ENCODE peak calls at places on chromosomes 2 and 18, in nine cellular contexts. Q is stimulated activated CD8-positive, alpha-beta memory T cell treated with anti-CD3 and anti-CD28 coated beads, Interleukin-7, amount 100 ng/mL, for 4 hours; T is skeletal muscle cell; O is stimulated activated CD4-positive, alpha-beta T cell treated with anti-CD3 and anti-CD28 coated beads, Interleukin-1b, Interleukin-23, amount 100 ng/mL, for 24 hours; I is CD8-positive, alpha-beta memory T cell; J is naive B cell; C is H4; L is HS-5; Z is endodermal cell. A is an unnamed sample.

GRCh38 chr2:101383016-101383541 is 4.2 kb downstream of the CREG2 start:
- DNase-seq in Q (no peak), T (no peak), O (no peak), I (no peak), J (no peak), C (no peak), L (no peak), Z (no peak), A (no peak)

GRCh38 chr18:8792688-8793316 is 87.4 kb downstream of the MTCL1 start:
- DNase-seq in Q (no peak), T (no peak), O (no peak), I (no peak), J (no peak), C (no peak), L (no peak), Z (no peak), A (no peak)

GRCh38 chr18:9428301-9428706 is 47.0 kb upstream of the RALBP1 start:
- DNase-seq in Q (no peak), T (no peak), O (no peak), I (no peak), J (no peak), C (no peak), L (no peak), Z (no peak), A (no peak)

GRCh38 chr18:78973357-78974083 is 6.1 kb upstream of the SALL3 start:
- DNase-seq in Q (no peak), T (no peak), O (no peak), I (no peak), J (no peak), C (no peak), L (no peak), Z (peak), A (no peak)

GRCh38 chr2:197838036-197838435 is 33.6 kb downstream of the PLCL1 start:
- DNase-seq in Q (no peak), T (peak), O (no peak), I (no peak), J (no peak), C (peak), L (no peak), Z (no peak), A (no peak)

GRCh38 chr18:58292675-58293074 is 248.6 kb downstream of the NEDD4L start:
- DNase-seq in Q (no peak), T (no peak), O (no peak), I (no peak), J (no peak), C (no peak), L (no peak), Z (no peak), A (no peak)

GRCh38 chr2:237692601-237693079 is 65.3 kb downstream of the LRRFIP1 start:
- DNase-seq in Q (no peak), T (no peak), O (no peak), I (no peak), J (no peak), C (no peak), L (no peak), Z (peak), A (no peak)

GRCh38 chr2:223169830-223170605 is 118.0 kb downstream of the KCNE4 start:
- DNase-seq in Q (no peak), T (no peak), O (no peak), I (no peak), J (no peak), C (no peak), L (no peak), Z (no peak), A (no peak)

GRCh38 chr2:135925571-135925970 is 49.3 kb upstream of the MCM6 start:
- DNase-seq in Q (no peak), T (no peak), O (no peak), I (no peak), J (no peak), C (no peak), L (no peak), Z (no peak), A (no peak)

GRCh38 chr18:74635202-74635969 is 37.7 kb downstream of the ZNF407 start:
- DNase-seq in Q (no peak), T (no peak), O (no peak), I (no peak), J (no peak), C (no peak), L (no peak), Z (no peak), A (no peak)

GRCh38 chr2:100822587-100823248 is 2.8 kb downstream of the NPAS2 start:
- DNase-seq in Q (no peak), T (no peak), O (no peak), I (no peak), J (no peak), C (no peak), L (peak), Z (no peak), A (no peak)

GRCh38 chr2:33598472-33599174 is 476 bp downstream of the FAM98A start:
- DNase-seq in Q (peak), T (no peak), O (peak), I (peak), J (no peak), C (no peak), L (no peak), Z (peak), A (peak)

GRCh38 chr2:148926291-148926961 is 51.4 kb downstream of the KIF5C start:
- DNase-seq in Q (peak), T (no peak), O (peak), I (peak), J (peak), C (peak), L (no peak), Z (peak), A (no peak)

GRCh38 chr2:197152451-197153228 is 157.9 kb downstream of the ANKRD44 start:
- DNase-seq in Q (no peak), T (no peak), O (no peak), I (no peak), J (peak), C (no peak), L (no peak), Z (peak), A (no peak)

GRCh38 chr2:24917086-24917485 is 3.0 kb downstream of the ADCY3 start:
- DNase-seq in Q (no peak), T (no peak), O (no peak), I (no peak), J (no peak), C (no peak), L (no peak), Z (no peak), A (no peak)

A was measured in activated CD4-positive, CD25-positive, alpha-beta regulatory T cell treated with anti-CD3 and anti-CD28 coated beads, Interleukin-2, amount 50 U/mL, for 16 hours.